ENCODE peak calls at places on chromosomes 7 and 10, in five cellular contexts. S is AG08396, D is neural progenitor cell, T is nucleus accumbens, Y is fibroblast of the aortic adventitia. P is an unnamed sample.

GRCh38 chr10:5594271-5595036 is 69.7 kb downstream of the CALML3 start:
- DNase-seq in Y (no peak), S (no peak), D (no peak), T (no peak), P (peak)

GRCh38 chr7:127678947-127679346 is 27.0 kb downstream of the SND1 start:
- DNase-seq in S (peak), D (no peak), T (no peak), Y (peak), P (no peak)

GRCh38 chr7:44541-44896 is 147.9 kb upstream of the FAM20C start:
- DNase-seq in S (no peak), D (no peak), T (no peak), Y (no peak), P (no peak)

GRCh38 chr10:11345224-11346054 is 266.0 kb downstream of the USP6NL start:
- DNase-seq in S (no peak), T (no peak), Y (peak), D (peak), P (no peak)

GRCh38 chr10:71681977-71682376 is 37.6 kb downstream of the C10orf105 start:
- DNase-seq in D (no peak), T (no peak), Y (no peak), S (no peak), P (no peak)

GRCh38 chr7:131164025-131164899 is 163.4 kb upstream of the MKLN1 start:
- DNase-seq in S (peak), Y (peak), D (no peak), T (no peak), P (no peak)

GRCh38 chr7:39607865-39608264 is 15.5 kb upstream of the RALA start:
- DNase-seq in Y (no peak), T (no peak), D (no peak), S (no peak), P (no peak)

GRCh38 chr10:44978570-44979280 is at the start of gene DEPP1:
- DNase-seq in D (peak), T (no peak), Y (peak), S (peak), P (peak)

GRCh38 chr10:79176052-79176501 is 107.3 kb downstream of the ZMIZ1 start:
- DNase-seq in D (no peak), S (peak), Y (peak), T (no peak), P (no peak)